ENCODE peak calls at places on chromosomes 3 and 15, in five cellular contexts. R is suprapubic skin, H is cardiac fibroblast, A is tibial nerve, K is esophagus squamous epithelium. P is an unnamed sample.

GRCh38 chr15:62262305-62262941 is 97.3 kb upstream of the C2CD4B start:
- DNase-seq in K (no peak), H (peak; percentile 14), R (no peak), A (no peak), P (no peak)

GRCh38 chr3:184154909-184155643 is at the start of gene DVL3:
- DNase-seq in A (peak; percentile 24), R (no peak), K (no peak), H (peak; percentile 57), P (no peak)

GRCh38 chr15:40465939-40466338 is 4.8 kb upstream of the CHST14 start:
- DNase-seq in A (no peak), H (no peak), K (no peak), R (no peak), P (no peak)

GRCh38 chr3:98593046-98593936 is at the start of gene CPOX:
- DNase-seq in H (peak; percentile 91), K (peak; percentile 34), R (peak; percentile 92), A (peak; percentile 81), P (peak; percentile 51)

GRCh38 chr15:48413304-48413703 is 82.1 kb downstream of the DUT start:
- DNase-seq in K (no peak), R (no peak), H (peak; percentile 86), A (peak; percentile 63), P (no peak)

GRCh38 chr15:94286581-94286980 is 55.2 kb downstream of the MCTP2 start:
- DNase-seq in H (no peak), K (no peak), R (no peak), A (no peak), P (no peak)

GRCh38 chr3:159763466-159764210 is 225.0 kb upstream of the IL12A start:
- DNase-seq in R (no peak), H (peak; percentile 86), A (peak; percentile 20), K (no peak), P (peak; percentile 55)

GRCh38 chr3:152270145-152270870 is 1.6 kb downstream of the MBNL1 start:
- DNase-seq in A (no peak), R (no peak), H (peak; percentile 52), K (no peak), P (no peak)

GRCh38 chr15:41215708-41216107 is 14.8 kb downstream of the EXD1 start:
- DNase-seq in H (no peak), R (no peak), A (no peak), K (no peak), P (no peak)

GRCh38 chr3:66816110-66816761 is 181.9 kb upstream of the KBTBD8 start:
- DNase-seq in A (peak; percentile 14), H (peak; percentile 75), R (no peak), K (no peak), P (no peak)

GRCh38 chr15:91548588-91548987 is 304.9 kb upstream of the SLCO3A1 start:
- DNase-seq in K (no peak), R (no peak), A (no peak), H (peak; percentile 14), P (no peak)

GRCh38 chr15:58306591-58307312 is 125.0 kb upstream of the LIPC start:
- DNase-seq in K (no peak), A (no peak), R (no peak), H (peak; percentile 69), P (no peak)

GRCh38 chr3:12287727-12288465 is 974 bp upstream of the PPARG start:
- DNase-seq in K (no peak), A (no peak), H (peak; percentile 31), R (no peak), P (no peak)

GRCh38 chr3:133301194-133301593 is 98.7 kb upstream of the BFSP2 start:
- DNase-seq in R (no peak), K (no peak), H (peak; percentile 92), A (no peak), P (no peak)

GRCh38 chr15:70202756-70203155 is 105.0 kb upstream of the TLE3 start:
- DNase-seq in R (no peak), A (no peak), K (no peak), H (no peak), P (no peak)

GRCh38 chr3:107524214-107525100 is 1.7 kb downstream of the BBX start:
- DNase-seq in R (no peak), K (peak; percentile 14), A (peak; percentile 56), H (peak; percentile 60), P (peak; percentile 28)

GRCh38 chr3:46351646-46352045 is 2.3 kb upstream of the CCR2 start:
- DNase-seq in K (no peak), A (no peak), H (no peak), R (no peak), P (no peak)

GRCh38 chr3:150236683-150237082 is 171.4 kb upstream of the TSC22D2 start:
- DNase-seq in K (no peak), R (no peak), H (no peak), A (no peak), P (no peak)

GRCh38 chr3:110362756-110363155 is 708.9 kb upstream of the NECTIN3 start:
- DNase-seq in R (no peak), K (no peak), H (peak; percentile 63), A (no peak), P (no peak)

GRCh38 chr3:17091895-17092294 is 207.1 kb downstream of the PLCL2 start:
- DNase-seq in K (no peak), R (no peak), A (no peak), H (peak; percentile 5), P (no peak)

GRCh38 chr3:16802382-16802781 is 82.4 kb upstream of the PLCL2 start:
- DNase-seq in R (no peak), H (no peak), A (no peak), K (no peak), P (no peak)

GRCh38 chr3:45435961-45436360 is 47.6 kb downstream of the LARS2 start:
- DNase-seq in H (no peak), R (no peak), K (no peak), A (no peak), P (no peak)

GRCh38 chr15:46304320-46304719 is 669.5 kb downstream of the SQOR start:
- DNase-seq in A (no peak), H (peak; percentile 13), R (no peak), K (no peak), P (no peak)

GRCh38 chr3:151971814-151972579 is 98.6 kb downstream of the SUCNR1 start:
- DNase-seq in A (no peak), R (no peak), H (peak; percentile 21), K (no peak), P (no peak)

GRCh38 chr15:93088981-93089854 is at the start of gene RGMA:
- DNase-seq in R (no peak), H (peak; percentile 19), K (no peak), A (no peak), P (no peak)

GRCh38 chr3:186772281-186772885 is 11.0 kb upstream of the EIF4A2 start:
- DNase-seq in H (no peak), K (no peak), A (no peak), R (no peak), P (no peak)

GRCh38 chr15:23072633-23073032 is 33.3 kb upstream of the TUBGCP5 start:
- DNase-seq in A (no peak), K (no peak), H (no peak), R (no peak), P (no peak)
- TF ChIP-seq CTCF in A (no peak), K (no peak), H (no peak), R (no peak), P (no peak)

GRCh38 chr3:39990532-39990931 is 181.1 kb downstream of the MYRIP start:
- DNase-seq in K (no peak), A (peak; percentile 26), R (no peak), H (peak; percentile 79), P (no peak)
- TF ChIP-seq CTCF in K (peak; percentile 78), A (peak; percentile 16), R (no peak), H (peak; percentile 47), P (no peak)

GRCh38 chr3:25588441-25589103 is 76.1 kb downstream of the TOP2B start:
- DNase-seq in R (no peak), A (no peak), K (no peak), H (no peak), P (no peak)

GRCh38 chr3:25594007-25594502 is 70.7 kb downstream of the TOP2B start:
- DNase-seq in A (peak; percentile 42), H (peak; percentile 88), R (no peak), K (no peak), P (no peak)

GRCh38 chr3:25589104-25589782 is 75.5 kb downstream of the TOP2B start:
- DNase-seq in A (no peak), R (no peak), H (no peak), K (no peak), P (no peak)

GRCh38 chr3:25589783-25590258 is 74.9 kb downstream of the TOP2B start:
- DNase-seq in K (no peak), R (no peak), H (peak; percentile 49), A (no peak), P (no peak)

GRCh38 chr3:25592510-25592968 is 72.2 kb downstream of the TOP2B start:
- DNase-seq in K (no peak), R (no peak), H (peak; percentile 93), A (peak; percentile 42), P (no peak)
- TF ChIP-seq CTCF in K (peak; percentile 27), R (no peak), H (peak; percentile 50), A (peak; percentile 50), P (no peak)

DNA sequence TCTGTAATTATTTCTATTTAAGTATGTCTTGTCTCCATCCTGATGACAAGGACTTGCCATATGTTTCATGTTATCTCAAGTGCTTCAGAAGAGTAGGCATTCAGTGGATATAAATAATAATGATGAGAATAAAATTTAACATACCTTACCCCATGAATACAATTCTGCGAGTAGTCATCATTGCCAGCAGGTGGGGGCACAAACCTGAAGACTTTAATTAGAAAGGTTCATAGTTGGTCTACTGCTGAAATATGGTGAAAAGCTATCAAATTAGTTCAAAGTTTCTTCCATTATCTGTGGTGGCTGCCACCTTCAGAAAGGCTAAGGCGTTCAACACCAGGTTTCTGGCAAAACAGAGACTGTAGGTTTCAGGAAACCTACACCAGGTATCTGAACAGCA is 100.9 kb downstream of the P3H2 start:
- DNase-seq in R (no peak), K (no peak), A (no peak), H (no peak), P (no peak)
- TF ChIP-seq CTCF in R (no peak), K (no peak), A (no peak), H (no peak), P (no peak)

GRCh38 chr3:72887723-72888545 is at the start of gene GXYLT2:
- DNase-seq in A (peak; percentile 57), H (peak; percentile 77), K (no peak), R (no peak), P (no peak)
- TF ChIP-seq CTCF in A (peak; percentile 37), H (no peak), K (no peak), R (no peak), P (no peak)

DNA sequence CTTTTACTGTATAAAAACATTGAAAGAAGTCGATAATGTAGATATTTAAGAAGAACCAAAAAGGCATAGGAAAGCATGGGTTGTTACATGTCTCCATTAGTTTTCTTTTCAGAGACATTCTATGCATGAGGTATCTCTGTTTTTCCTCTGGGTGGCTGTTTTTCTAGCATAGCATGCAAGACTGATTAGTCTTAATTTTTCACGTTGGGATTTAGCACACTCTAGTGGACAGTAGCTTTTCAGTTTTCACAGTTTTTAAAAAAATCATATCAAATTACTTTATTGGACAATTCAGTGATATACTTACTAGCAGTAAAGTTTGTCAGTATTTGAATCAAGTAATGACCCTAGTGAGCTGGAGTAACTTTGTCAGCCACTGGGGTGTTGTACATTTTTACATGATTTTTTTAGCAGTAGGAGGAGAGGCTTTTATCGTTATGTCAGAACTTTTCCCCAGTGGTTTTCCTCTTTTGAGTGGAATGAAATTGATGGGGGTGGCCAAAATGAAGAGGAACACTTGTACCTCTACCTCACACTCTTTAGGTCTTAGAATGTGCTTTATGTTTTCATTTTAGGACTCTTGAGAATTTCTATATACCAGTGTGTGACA is 57.2 kb downstream of the SEC22A start:
- DNase-seq in H (peak; percentile 77), K (no peak), A (no peak), R (no peak), P (no peak)
- TF ChIP-seq CTCF in H (peak; percentile 59), K (peak; percentile 71), A (peak; percentile 19), R (peak; percentile 4), P (no peak)

P was measured in omental fat pad.